ENCODE peak calls at places on chromosomes 11 and 22, in five cellular contexts. Q is colonic mucosa, R is AG09309, P is endodermal cell, D is lower leg skin. T is an unnamed sample.

GRCh38 chr11:115720537-115721308 is 216.5 kb upstream of the CADM1 start:
- DNase-seq in P (peak; percentile 28), D (no peak), Q (no peak), R (no peak), T (no peak)

GRCh38 chr11:11020747-11021149 is 162.9 kb upstream of the ZBED5 start:
- DNase-seq in D (no peak), R (no peak), Q (no peak), P (no peak), T (no peak)

GRCh38 chr11:128496684-128497056 is 90.7 kb downstream of the ETS1 start:
- DNase-seq in Q (no peak), R (no peak), D (peak; percentile 78), P (peak; percentile 55), T (no peak)

GRCh38 chr11:123590296-123590912 is 64.0 kb downstream of the SCN3B start:
- DNase-seq in P (no peak), D (no peak), Q (peak; percentile 72), R (peak; percentile 34), T (no peak)

GRCh38 chr11:76610871-76611475 is 59.6 kb downstream of the LRRC32 start:
- DNase-seq in R (no peak), Q (peak; percentile 15), D (no peak), P (peak; percentile 70), T (no peak)

GRCh38 chr22:40107244-40107643 is 70.5 kb upstream of the TNRC6B start:
- DNase-seq in R (no peak), P (no peak), Q (no peak), D (no peak), T (no peak)

GRCh38 chr11:69455969-69456368 is 25.5 kb upstream of the LINC01488 start:
- DNase-seq in Q (no peak), P (no peak), R (no peak), D (no peak), T (no peak)

GRCh38 chr11:119085523-119085878 is 820 bp downstream of the HMBS start:
- DNase-seq in P (no peak), D (no peak), R (no peak), Q (peak; percentile 33), T (no peak)

GRCh38 chr22:49007013-49007653 is 820.5 kb downstream of the BRD1 start:
- DNase-seq in P (no peak), R (no peak), Q (peak; percentile 12), D (no peak), T (no peak)

GRCh38 chr22:41914611-41915034 is 251 bp downstream of the SHISA8 start:
- DNase-seq in Q (no peak), R (no peak), D (no peak), P (peak; percentile 68), T (no peak)

GRCh38 chr11:94674005-94674491 is 94.1 kb upstream of the AMOTL1 start:
- DNase-seq in P (no peak), Q (no peak), R (no peak), D (peak; percentile 13), T (no peak)

GRCh38 chr22:28711820-28712777 is 29.5 kb downstream of the CHEK2 start:
- DNase-seq in Q (no peak), R (peak; percentile 95), P (no peak), D (peak; percentile 28), T (no peak)

GRCh38 chr22:17705565-17706450 is 67.3 kb downstream of the BCL2L13 start:
- DNase-seq in P (no peak), Q (no peak), R (no peak), D (no peak), T (no peak)

GRCh38 chr22:40310081-40310770 is 36.1 kb upstream of the ADSL start:
- DNase-seq in R (peak; percentile 68), P (peak; percentile 27), D (no peak), Q (no peak), T (no peak)

GRCh38 chr11:6925636-6926207 is 504 bp upstream of the ZNF215 start:
- DNase-seq in P (peak; percentile 76), Q (peak; percentile 32), R (no peak), D (no peak), T (no peak)

GRCh38 chr11:114496915-114497314 is 57.6 kb downstream of the REXO2 start:
- DNase-seq in R (no peak), D (no peak), P (no peak), Q (no peak), T (no peak)

GRCh38 chr11:99241059-99241458 is 220.3 kb downstream of the CNTN5 start:
- DNase-seq in D (no peak), Q (no peak), R (no peak), P (no peak), T (no peak)

GRCh38 chr11:41309716-41310115 is 149.7 kb downstream of the LRRC4C start:
- DNase-seq in P (no peak), R (no peak), Q (no peak), D (no peak), T (no peak)

DNA sequence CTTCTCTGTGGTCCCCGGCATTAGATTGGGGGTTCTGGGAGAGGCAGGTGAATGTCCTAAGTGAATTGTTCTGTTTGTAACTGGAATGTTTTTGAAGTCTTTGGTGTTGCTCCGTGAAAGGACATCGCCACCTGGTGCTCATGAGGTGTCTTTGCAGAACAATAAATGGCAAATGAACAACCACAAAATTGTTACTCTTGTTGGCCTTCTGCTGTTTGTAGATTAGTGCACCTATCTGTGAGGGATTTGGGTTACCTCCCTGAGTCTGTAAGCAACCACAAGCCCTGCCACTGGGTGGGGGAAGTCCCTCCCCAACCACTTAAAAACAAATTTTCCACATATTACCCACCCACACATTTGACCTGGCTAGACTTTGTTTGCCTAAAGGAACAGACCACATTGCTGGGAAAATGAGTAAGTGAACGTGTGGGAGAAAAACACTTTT is 4.7 kb downstream of the MPEG1 start:
- DNase-seq in D (no peak), P (peak; percentile 59), R (peak; percentile 39), Q (no peak), T (no peak)
- H3K4me3 ChIP-seq in D (no peak overlapping the region), P (no peak overlapping the region), R (no peak overlapping the region), Q (no peak overlapping the region), T (no peak overlapping the region)

GRCh38 chr11:2902784-2903671 is 17.5 kb upstream of the CDKN1C start:
- DNase-seq in D (no peak), R (no peak), Q (peak; percentile 77), P (peak; percentile 76), T (no peak)
- TF ChIP-seq CTCF in D (no peak), R (no peak), Q (no peak), P (peak; percentile 24), T (no peak)

GRCh38 chr11:12842933-12843636 is 166.0 kb upstream of the RASSF10 start:
- DNase-seq in R (no peak), Q (peak; percentile 60), P (no peak), D (no peak), T (no peak)

GRCh38 chr11:12848413-12848812 is 160.7 kb upstream of the RASSF10 start:
- DNase-seq in P (no peak), D (no peak), R (no peak), Q (no peak), T (no peak)

GRCh38 chr11:12841946-12842630 is 167.0 kb upstream of the RASSF10 start:
- DNase-seq in P (no peak), D (no peak), R (peak; percentile 47), Q (no peak), T (no peak)

GRCh38 chr11:12845739-12846358 is 163.3 kb upstream of the RASSF10 start:
- DNase-seq in R (no peak), D (no peak), P (peak; percentile 72), Q (peak; percentile 74), T (no peak)

GRCh38 chr11:12846766-12847615 is 162.1 kb upstream of the RASSF10 start:
- DNase-seq in R (no peak), D (no peak), P (no peak), Q (no peak), T (no peak)
- H3K4me3 ChIP-seq in R (no peak overlapping the region), D (no peak overlapping the region), P (no peak overlapping the region), Q (no peak overlapping the region), T (no peak overlapping the region)

DNA sequence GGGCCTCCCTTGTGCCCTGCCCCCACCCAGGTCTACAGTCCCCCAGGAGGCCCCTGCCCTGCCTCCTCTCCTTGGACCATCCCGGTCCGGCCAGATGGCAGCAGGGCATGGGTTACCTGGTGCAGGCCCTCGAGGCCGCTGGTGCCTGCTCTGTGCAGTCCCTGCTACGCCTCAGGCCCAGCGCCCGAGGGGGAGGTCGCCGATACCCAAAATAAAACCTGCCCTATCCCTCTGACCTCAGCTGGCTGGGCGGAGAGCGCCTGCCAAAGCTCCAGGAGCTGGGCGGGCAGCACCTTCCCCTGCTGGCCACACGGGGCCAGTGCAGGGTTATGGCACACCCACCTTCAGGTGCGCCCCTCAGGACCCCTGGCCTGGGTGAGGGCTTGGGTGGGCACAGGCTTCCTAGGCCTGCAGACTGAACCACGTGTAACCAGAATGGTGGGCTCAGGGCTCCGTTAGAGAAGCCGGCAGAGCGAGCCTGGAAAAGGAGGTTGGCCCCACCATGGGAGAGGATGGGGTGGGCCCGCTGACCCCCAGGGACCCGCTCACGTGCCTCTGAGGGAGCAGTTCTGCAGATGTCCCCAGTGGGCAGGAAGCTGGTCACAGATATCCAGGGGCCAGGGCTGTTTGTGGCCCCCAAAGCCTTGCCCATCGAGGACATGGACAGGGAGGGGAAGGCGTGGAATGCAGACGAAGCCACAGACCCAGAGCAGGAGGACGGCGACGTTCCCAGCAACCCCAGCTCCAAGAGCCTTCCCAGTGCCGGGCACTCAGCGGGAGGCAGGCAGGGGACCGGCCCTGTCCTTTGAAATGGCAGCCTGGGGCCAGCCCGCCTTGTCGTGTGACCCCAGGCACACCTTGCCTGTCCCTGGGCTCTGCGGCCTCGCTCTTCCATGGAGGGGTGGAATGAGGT is 1.7 kb upstream of the TNNT3 start:
- DNase-seq in D (no peak), P (peak; percentile 76), Q (no peak), R (no peak), T (no peak)
- TF ChIP-seq CTCF in D (no peak), P (peak; percentile 76), Q (peak; percentile 33), R (peak; percentile 39), T (peak; percentile 36)

DNA sequence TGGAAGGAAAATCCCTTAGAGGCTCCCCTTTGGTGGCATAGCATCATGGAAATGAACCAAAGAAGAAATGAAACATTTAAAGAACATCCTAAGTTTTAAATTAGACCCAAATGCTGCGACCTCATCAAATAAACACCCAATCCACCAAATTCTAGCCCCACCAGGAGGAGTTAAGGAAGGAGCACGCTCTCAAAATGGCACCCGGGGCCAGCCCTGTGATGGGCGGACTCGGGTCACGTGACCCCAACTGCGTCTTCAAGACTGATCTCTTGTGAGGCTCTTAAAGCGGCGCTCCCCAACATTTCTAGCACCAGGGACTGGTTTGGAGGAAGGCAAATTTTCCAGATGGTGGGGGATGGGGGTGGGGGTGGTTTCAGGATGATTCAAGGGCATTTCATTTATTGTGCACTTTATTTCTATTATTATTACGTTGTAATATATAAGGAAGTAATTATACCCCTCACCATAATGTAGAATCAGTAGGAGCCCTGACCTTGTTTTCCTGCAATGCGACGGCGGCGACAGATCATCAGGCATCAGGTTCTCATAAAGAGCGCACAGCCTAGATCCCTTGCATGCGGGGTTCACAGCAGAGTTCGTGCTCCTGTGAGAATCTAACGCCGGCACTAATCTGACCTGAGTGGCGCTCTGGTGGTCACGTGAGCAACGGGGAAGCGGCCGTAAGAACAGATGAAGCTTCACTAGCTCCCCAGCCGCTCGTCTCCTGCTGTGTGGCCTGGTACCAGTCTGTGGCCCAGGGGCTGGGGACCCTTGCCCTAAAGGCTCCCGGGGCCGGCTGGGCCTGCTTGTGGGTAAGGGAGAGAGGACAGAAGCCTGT is 90.6 kb upstream of the SLC22A12 start:
- DNase-seq in D (no peak), R (no peak), P (no peak), Q (no peak), T (no peak)
- H3K4me3 ChIP-seq in D (no peak overlapping the region), R (no peak overlapping the region), P (no peak overlapping the region), Q (no peak overlapping the region), T (no peak overlapping the region)

GRCh38 chr22:26890870-26891269 is 233.5 kb downstream of the MIAT start:
- DNase-seq in Q (no peak), P (peak; percentile 69), D (no peak), R (no peak), T (no peak)
- TF ChIP-seq CTCF in Q (no peak), P (peak; percentile 59), D (no peak), R (no peak), T (no peak)

GRCh38 chr11:86175585-86175984 is 69.0 kb upstream of the EED start:
- DNase-seq in P (no peak), D (no peak), Q (no peak), R (no peak), T (no peak)
- H3K4me3 ChIP-seq in P (no peak overlapping the region), D (no peak overlapping the region), Q (no peak overlapping the region), R (no peak overlapping the region), T (no peak overlapping the region)